ENCODE peak calls at places on chromosomes 2 and 18, in nine cellular contexts. F, G, D, M, R, I, B, L and Q are unnamed samples.

GRCh38 chr2:105403785-105404698 is 5.2 kb upstream of the FHL2 start:
- DNase-seq in G (peak), D (peak), B (no peak), R (peak), I (no peak), M (no peak), F (peak), L (no peak), Q (no peak)

GRCh38 chr2:86426271-86426670 is 14.9 kb upstream of the KDM3A start:
- DNase-seq in L (no peak), B (no peak), I (no peak), G (no peak), M (no peak), F (no peak), R (no peak), D (no peak), Q (no peak)

GRCh38 chr2:159807183-159808037 is 9.4 kb upstream of the CD302 start:
- DNase-seq in F (no peak), B (peak), M (no peak), L (no peak), R (peak), I (no peak), G (peak), D (peak), Q (no peak)

GRCh38 chr2:110116033-110116710 is 550 bp upstream of the MALL start:
- DNase-seq in F (no peak), B (no peak), G (peak), L (no peak), D (peak), R (peak), I (no peak), M (no peak), Q (no peak)

GRCh38 chr2:143068094-143068890 is 60.9 kb upstream of the ARHGAP15 start:
- DNase-seq in D (no peak), B (no peak), R (no peak), F (no peak), I (no peak), G (no peak), M (no peak), L (no peak), Q (no peak)

GRCh38 chr2:121094845-121095244 is 190.2 kb downstream of the TFCP2L1 start:
- DNase-seq in R (no peak), I (no peak), L (no peak), M (no peak), G (no peak), D (no peak), F (no peak), B (no peak), Q (no peak)

GRCh38 chr18:46946656-46947282 is 29.4 kb downstream of the KATNAL2 start:
- DNase-seq in B (peak), G (peak), I (peak), M (no peak), F (peak), R (peak), D (no peak), L (peak), Q (peak)

GRCh38 chr2:120465012-120465700 is 119.2 kb downstream of the INHBB start:
- DNase-seq in L (no peak), G (no peak), M (no peak), R (no peak), B (no peak), D (no peak), F (peak), I (no peak), Q (no peak)

GRCh38 chr2:67260348-67261277 is 136.5 kb upstream of the ETAA1 start:
- DNase-seq in B (no peak), G (peak), L (no peak), F (no peak), R (peak), I (no peak), M (no peak), D (peak), Q (no peak)

GRCh38 chr2:172998547-172998946 is 77.1 kb upstream of the MAP3K20 start:
- DNase-seq in R (no peak), D (no peak), B (no peak), G (no peak), L (no peak), I (no peak), F (no peak), M (no peak), Q (no peak)

GRCh38 chr2:11482473-11483031 is 16.6 kb upstream of the E2F6 start:
- DNase-seq in B (no peak), D (no peak), M (no peak), F (peak), I (no peak), R (no peak), L (no peak), G (no peak), Q (no peak)

GRCh38 chr18:54338230-54338629 is 19.4 kb downstream of the STARD6 start:
- DNase-seq in B (no peak), G (no peak), I (no peak), D (no peak), M (no peak), R (no peak), F (no peak), L (no peak), Q (no peak)

GRCh38 chr18:49639643-49640361 is 77.9 kb downstream of the LIPG start:
- DNase-seq in G (no peak), R (peak), M (no peak), B (no peak), I (no peak), F (no peak), D (no peak), L (no peak), Q (no peak)

GRCh38 chr2:196372276-196372809 is 201.0 kb upstream of the STK17B start:
- DNase-seq in L (no peak), F (no peak), M (no peak), G (no peak), B (no peak), I (no peak), D (no peak), R (no peak), Q (no peak)

GRCh38 chr2:216688731-216689360 is 6.5 kb downstream of the IGFBP5 start:
- DNase-seq in F (no peak), R (no peak), L (no peak), M (no peak), G (peak), I (no peak), B (no peak), D (no peak), Q (no peak)

GRCh38 chr18:57965246-57965645 is 78.8 kb upstream of the NEDD4L start:
- DNase-seq in M (no peak), G (no peak), L (no peak), I (no peak), B (no peak), F (no peak), R (no peak), D (no peak), Q (no peak)

GRCh38 chr2:67255933-67256615 is 141.1 kb upstream of the ETAA1 start:
- DNase-seq in R (peak), D (no peak), I (no peak), G (peak), L (no peak), B (no peak), F (no peak), M (no peak), Q (no peak)

GRCh38 chr2:111638274-111638877 is 245.6 kb downstream of the ANAPC1 start:
- DNase-seq in G (no peak), B (no peak), F (no peak), L (no peak), M (no peak), R (no peak), D (no peak), I (no peak), Q (no peak)

GRCh38 chr2:241882090-241882625 is 12.6 kb downstream of the RTP5 start:
- DNase-seq in M (peak), G (peak), I (peak), F (no peak), B (peak), D (peak), L (peak), R (peak), Q (no peak)

GRCh38 chr2:25983735-25984134 is 1.4 kb upstream of the KIF3C start:
- DNase-seq in G (no peak), F (no peak), R (no peak), B (no peak), M (no peak), D (no peak), L (no peak), I (no peak), Q (no peak)

GRCh38 chr2:207472343-207473202 is 57.2 kb upstream of the CREB1 start:
- DNase-seq in B (no peak), F (no peak), R (peak), D (peak), G (no peak), L (no peak), I (no peak), M (no peak), Q (no peak)

GRCh38 chr2:232872826-232873225 is 2.8 kb downstream of the SNORC start:
- DNase-seq in I (no peak), L (no peak), M (no peak), D (no peak), R (no peak), F (peak), G (no peak), B (no peak), Q (no peak)